ENCODE peak calls at places on chromosomes 3 and 15, in four cellular contexts. Q is ovary, Z is A549, G is transverse colon. R is an unnamed sample.

GRCh38 chr15:26128611-26129140 is 265.5 kb upstream of the ATP10A start:
- DNase-seq in Q (no peak), G (no peak), Z (no peak), R (peak)

GRCh38 chr3:100114413-100115030 is at the start of gene FILIP1L:
- DNase-seq in G (no peak), Q (no peak), Z (no peak), R (no peak)

GRCh38 chr15:36177590-36178281 is 401.7 kb upstream of the CDIN1 start:
- DNase-seq in Z (peak), Q (no peak), G (no peak), R (no peak)

GRCh38 chr3:94099311-94099710 is 36.5 kb downstream of the NSUN3 start:
- DNase-seq in Q (no peak), Z (no peak), G (no peak), R (no peak)

GRCh38 chr3:177484206-177484605 is 286.9 kb upstream of the TBL1XR1 start:
- DNase-seq in Z (no peak), G (no peak), Q (no peak), R (no peak)

GRCh38 chr3:49492969-49493368 is 22.9 kb downstream of the DAG1 start:
- DNase-seq in G (no peak), Z (no peak), Q (no peak), R (no peak)

GRCh38 chr15:87672309-87672897 is 584.1 kb downstream of the NTRK3 start:
- DNase-seq in G (no peak), Q (no peak), Z (peak), R (no peak)

GRCh38 chr15:55917881-55918296 is 75.5 kb downstream of the NEDD4 start:
- DNase-seq in G (peak), Z (peak), Q (no peak), R (no peak)

GRCh38 chr3:58063424-58063823 is 55.2 kb downstream of the FLNB start:
- DNase-seq in Z (no peak), Q (no peak), G (peak), R (no peak)

GRCh38 chr3:51954120-51954519 is 1.1 kb upstream of the GPR62 start:
- DNase-seq in Q (no peak), Z (no peak), G (no peak), R (no peak)

GRCh38 chr3:111087924-111088469 is 16.4 kb downstream of the NECTIN3 start:
- DNase-seq in G (no peak), Z (no peak), Q (no peak), R (no peak)

GRCh38 chr3:31105438-31106077 is 211.1 kb upstream of the GADL1 start:
- DNase-seq in Z (peak), Q (no peak), G (no peak), R (no peak)

GRCh38 chr3:109336272-109336957 is 931 bp downstream of the DPPA4 start:
- DNase-seq in G (no peak), Z (no peak), Q (no peak), R (no peak)

GRCh38 chr3:53221827-53222182 is 34.0 kb downstream of the TKT start:
- DNase-seq in Q (no peak), Z (no peak), G (no peak), R (no peak)

GRCh38 chr15:29040367-29040745 is 154.6 kb downstream of the APBA2 start:
- DNase-seq in Z (no peak), G (no peak), Q (no peak), R (no peak)

GRCh38 chr15:38093931-38094330 is 158.7 kb upstream of the SPRED1 start:
- DNase-seq in Z (no peak), Q (no peak), G (no peak), R (no peak)

GRCh38 chr3:3368336-3368735 is 188.8 kb upstream of the CRBN start:
- DNase-seq in G (no peak), Q (no peak), Z (no peak), R (no peak)

GRCh38 chr15:49620174-49620573 is 444 bp downstream of the FAM227B start:
- DNase-seq in Q (no peak), G (peak), Z (peak), R (no peak)

GRCh38 chr3:142817356-142817755 is 71.5 kb downstream of the PCOLCE2 start:
- DNase-seq in Q (no peak), Z (no peak), G (no peak), R (no peak)

GRCh38 chr15:66862878-66863335 is 160.9 kb downstream of the SMAD6 start:
- DNase-seq in Q (peak), Z (peak), G (peak), R (peak)

GRCh38 chr15:68655686-68656437 is 77.1 kb downstream of the CORO2B start:
- DNase-seq in Q (peak), G (no peak), Z (no peak), R (no peak)

GRCh38 chr15:66702770-66703539 is 919 bp downstream of the SMAD6 start:
- DNase-seq in Q (peak), Z (no peak), G (peak), R (no peak)

GRCh38 chr15:22918056-22918455 is 62.1 kb downstream of the CYFIP1 start:
- DNase-seq in Z (peak), Q (no peak), G (no peak), R (no peak)

GRCh38 chr15:89964555-89964954 is 36.6 kb upstream of the ZNF710 start:
- DNase-seq in G (no peak), Q (no peak), Z (no peak), R (no peak)

GRCh38 chr15:48336940-48337339 is 5.7 kb downstream of the DUT start:
- DNase-seq in Q (no peak), Z (no peak), G (no peak), R (no peak)

GRCh38 chr15:65653341-65653740 is 31.6 kb downstream of the SLC24A1 start:
- DNase-seq in Q (no peak), G (no peak), Z (no peak), R (no peak)

GRCh38 chr3:141383555-141384129 is 15.3 kb downstream of the ZBTB38 start:
- DNase-seq in Z (no peak), Q (no peak), G (no peak), R (no peak)

GRCh38 chr3:187044871-187045552 is 94.3 kb downstream of the RPL39L start:
- DNase-seq in Q (no peak), G (peak), Z (no peak), R (no peak)

GRCh38 chr3:76043746-76044145 is 258.4 kb upstream of the ZNF717 start:
- DNase-seq in Q (no peak), G (no peak), Z (no peak), R (no peak)

GRCh38 chr3:53941174-53941573 is 49.5 kb upstream of the SELENOK start:
- DNase-seq in Z (peak), Q (no peak), G (no peak), R (no peak)

GRCh38 chr15:51874751-51875644 is 45.5 kb downstream of the TMOD3 start:
- DNase-seq in G (peak), Q (no peak), Z (peak), R (no peak)

GRCh38 chr3:175150812-175151411 is 291.8 kb downstream of the NAALADL2 start:
- DNase-seq in G (peak), Z (no peak), Q (no peak), R (no peak)

GRCh38 chr3:115819785-115820384 is 196.6 kb downstream of the GAP43 start:
- DNase-seq in Z (peak), G (peak), Q (peak), R (no peak)

GRCh38 chr3:184656991-184657669 is 54.7 kb downstream of the MAGEF1 start:
- DNase-seq in Z (no peak), G (no peak), Q (no peak), R (no peak)

GRCh38 chr15:88454867-88455810 is 12.0 kb downstream of the MRPL46 start:
- DNase-seq in Q (peak), Z (peak), G (peak), R (peak)

GRCh38 chr3:156978471-156978961 is 152.4 kb downstream of the LEKR1 start:
- DNase-seq in G (no peak), Z (no peak), Q (no peak), R (no peak)

GRCh38 chr3:52092291-52092660 is 35.9 kb upstream of the DUSP7 start:
- DNase-seq in Z (no peak), Q (no peak), G (no peak), R (no peak)

GRCh38 chr3:96813820-96814580 is 394 bp upstream of the EPHA6 start:
- DNase-seq in Z (peak), Q (peak), G (peak), R (no peak)

GRCh38 chr3:133464573-133464972 is 64.7 kb downstream of the BFSP2 start:
- DNase-seq in Z (peak), Q (no peak), G (no peak), R (no peak)

GRCh38 chr3:128068156-128068620 is 16.0 kb downstream of the SEC61A1 start:
- DNase-seq in Q (no peak), G (no peak), Z (peak), R (peak)

GRCh38 chr3:128069271-128069670 is 17.0 kb downstream of the SEC61A1 start:
- DNase-seq in Z (no peak), G (no peak), Q (no peak), R (peak)

GRCh38 chr3:128064962-128065361 is 12.7 kb downstream of the SEC61A1 start:
- DNase-seq in G (no peak), Q (no peak), Z (no peak), R (no peak)

GRCh38 chr3:128066111-128066510 is 13.9 kb downstream of the SEC61A1 start:
- DNase-seq in Z (no peak), G (no peak), Q (no peak), R (no peak)

DNA sequence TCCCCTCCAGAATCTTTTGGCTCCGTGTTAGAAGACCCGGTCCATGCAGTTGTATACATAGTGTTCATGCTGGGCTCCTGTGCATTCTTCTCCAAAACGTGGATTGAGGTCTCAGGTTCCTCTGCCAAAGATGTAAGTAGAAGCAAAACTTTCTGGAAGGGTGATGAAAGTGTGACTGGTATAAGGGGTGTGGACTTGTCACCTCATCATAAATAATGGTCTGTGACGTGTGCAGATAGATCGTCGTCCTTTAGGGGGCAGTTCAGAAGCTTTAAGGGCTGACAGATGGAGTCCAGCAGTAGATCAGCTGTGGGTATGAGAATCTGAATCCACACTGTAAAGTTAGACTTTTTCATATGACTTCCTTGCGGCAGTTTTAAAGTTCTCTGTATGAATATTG is 15.2 kb downstream of the SEC61A1 start:
- DNase-seq in G (no peak), Q (no peak), Z (peak), R (peak)
- TF ChIP-seq EP300 in G (no peak), Q (no peak), Z (no peak), R (no peak)

DNA sequence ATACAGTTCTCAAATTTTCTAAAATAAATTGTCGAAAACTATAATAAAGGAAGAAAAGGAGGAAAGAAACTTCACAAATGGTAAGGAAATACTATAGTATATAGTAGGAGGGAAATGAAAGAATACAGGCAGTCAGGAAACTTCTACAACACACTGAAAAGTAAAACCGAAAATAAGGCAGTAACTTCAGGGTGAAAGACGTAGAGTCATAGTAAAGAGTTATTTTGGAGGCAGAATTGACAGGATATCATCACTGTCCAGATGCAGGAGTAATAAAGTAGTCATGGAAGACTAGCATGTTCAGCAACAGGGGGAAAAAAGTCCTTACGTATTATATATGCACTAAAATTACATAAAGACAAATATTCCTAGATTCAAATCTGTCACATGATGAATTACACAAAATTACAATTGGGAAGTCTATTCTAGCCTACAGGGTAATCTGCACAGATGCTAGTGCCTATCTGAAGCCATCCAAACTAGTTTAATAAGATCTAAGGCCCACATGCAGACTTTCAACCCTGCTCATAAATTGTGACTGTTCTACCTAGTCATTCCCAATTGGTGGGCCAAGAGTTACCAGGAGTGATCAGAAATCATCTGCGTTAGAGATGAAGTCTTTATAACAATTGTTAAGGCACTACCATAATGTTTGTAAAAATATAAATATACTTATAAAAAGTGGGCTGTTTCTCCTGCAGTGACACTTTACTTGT is 14.0 kb downstream of the VPS13C start:
- DNase-seq in G (no peak), Q (no peak), Z (no peak), R (no peak)
- H3K4me3 ChIP-seq in G (no peak), Q (no peak), Z (no peak), R (no peak)

DNA sequence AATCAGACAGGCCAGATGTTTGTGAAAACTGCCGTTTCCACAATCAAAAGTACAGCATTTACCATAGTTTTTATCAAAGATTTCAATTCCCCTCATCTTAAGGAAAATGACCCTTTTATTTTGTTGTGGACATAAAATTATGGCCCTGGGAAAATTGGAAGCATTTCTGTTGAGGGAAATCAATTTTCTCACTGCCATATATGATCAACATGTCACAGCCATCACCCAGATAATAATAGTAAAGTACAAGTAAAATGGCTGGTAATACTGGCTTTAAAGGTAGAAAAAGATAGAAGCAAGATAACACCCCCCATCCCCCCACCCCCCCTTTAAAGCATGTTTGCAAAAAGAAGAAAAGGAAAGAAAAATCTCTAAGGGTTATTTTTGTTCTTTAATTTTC is 311.7 kb downstream of the WDR72 start:
- DNase-seq in G (no peak), Z (no peak), Q (no peak), R (no peak)
- TF ChIP-seq EP300 in G (no peak), Z (no peak), Q (no peak), R (no peak)

GRCh38 chr15:85443593-85444328 is 63.4 kb downstream of the AKAP13 start:
- DNase-seq in Q (no peak), G (no peak), Z (peak), R (no peak)
- H3K4me3 ChIP-seq in Q (no peak), G (no peak), Z (no peak), R (no peak)

DNA sequence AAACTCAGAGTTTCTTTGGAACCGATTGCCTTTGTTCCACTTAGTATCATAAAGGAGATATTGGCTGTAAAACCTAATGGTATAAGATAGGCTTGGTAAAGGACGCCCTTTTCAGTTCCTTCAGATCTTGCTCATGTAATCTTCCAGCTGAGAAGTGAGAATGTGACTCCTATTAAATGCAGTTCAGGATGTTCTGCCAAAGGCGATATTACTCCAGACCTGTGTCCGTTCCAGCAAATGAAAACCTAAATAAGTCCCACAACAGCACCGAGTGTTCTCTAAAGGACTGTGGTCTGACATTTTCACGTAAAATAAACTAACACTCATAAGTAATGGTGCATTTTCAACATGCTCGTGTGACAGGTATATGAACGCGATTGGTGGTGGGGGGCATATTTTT is 276.2 kb downstream of the FEZF2 start:
- DNase-seq in G (no peak), Z (no peak), Q (no peak), R (no peak)
- TF ChIP-seq EP300 in G (no peak), Z (no peak), Q (no peak), R (no peak)

GRCh38 chr15:80019168-80019745 is 40.2 kb upstream of the ZFAND6 start:
- DNase-seq in Z (no peak), G (no peak), Q (no peak), R (no peak)
- H3K4me3 ChIP-seq in Z (no peak), G (no peak), Q (no peak), R (no peak)

DNA sequence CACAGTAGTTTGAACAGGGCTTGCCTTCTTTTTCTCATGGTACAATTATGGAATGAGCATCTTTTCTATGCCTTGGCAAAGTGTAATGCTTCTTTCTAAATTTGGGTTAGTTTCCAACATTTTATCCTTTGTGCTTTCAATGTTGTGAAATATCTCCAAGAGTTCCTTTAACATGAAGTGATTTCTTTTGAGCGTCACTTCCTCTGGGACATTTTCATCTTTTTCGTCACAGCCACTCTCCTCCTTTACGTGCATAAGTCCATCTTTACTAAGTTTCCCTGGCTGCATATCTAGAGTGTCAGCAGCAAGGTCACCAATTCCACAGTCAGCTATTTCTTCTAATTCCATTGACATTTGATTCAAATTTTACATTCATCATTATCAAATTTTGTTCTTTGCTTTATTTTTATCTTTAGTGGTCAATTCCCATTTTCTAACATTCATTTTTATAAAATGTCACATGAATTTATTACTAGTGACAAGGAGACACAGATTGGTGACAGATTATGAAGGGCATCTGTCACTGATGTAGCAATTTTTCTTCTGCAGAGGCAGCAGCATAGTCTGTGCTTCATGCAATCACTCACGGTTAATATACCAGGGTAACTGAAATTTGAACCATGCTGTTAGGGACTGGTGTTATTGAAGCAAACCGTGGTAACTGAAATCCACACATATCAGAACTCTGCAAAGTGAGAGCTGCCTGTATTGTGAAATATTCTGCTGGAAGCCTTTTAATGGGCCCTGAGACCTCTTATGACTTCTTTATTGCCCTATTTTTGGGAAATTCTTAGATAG is 126.5 kb upstream of the THBS1 start:
- DNase-seq in Q (no peak), Z (no peak), G (no peak), R (no peak)
- TF ChIP-seq EP300 in Q (peak), Z (no peak), G (peak), R (peak)

GRCh38 chr3:189625071-189625470 is 6.1 kb upstream of the TP63 start:
- DNase-seq in G (no peak), Z (no peak), Q (no peak), R (no peak)
- H3K4me3 ChIP-seq in G (no peak), Z (no peak), Q (no peak), R (no peak)